ENCODE peak calls at places on chromosomes 7 and 10, in four cellular contexts. One of them, this sample, is unnamed.

GRCh38 chr7:77655836-77656455 is 40.3 kb upstream of the RSBN1L start:
- DNase-seq in GM12878: no peak
- DNase-seq in H1: no peak
- DNase-seq in SK-N-SH: no peak
- DNase-seq in this sample: no peak

GRCh38 chr7:82020076-82020475 is 250.2 kb upstream of the HGF start:
- DNase-seq in H1: no peak
- DNase-seq in SK-N-SH: no peak
- DNase-seq in GM12878: no peak
- DNase-seq in this sample: no peak

GRCh38 chr7:22824760-22825159 is 2.1 kb upstream of the TOMM7 start:
- DNase-seq in SK-N-SH: no peak
- DNase-seq in GM12878: no peak
- DNase-seq in H1: no peak
- DNase-seq in this sample: no peak

GRCh38 chr7:1844956-1845390 is 174.9 kb downstream of the ELFN1 start:
- DNase-seq in H1: no peak
- DNase-seq in GM12878: no peak
- DNase-seq in SK-N-SH: peak
- DNase-seq in this sample: no peak

GRCh38 chr7:95865716-95866371 is 93.5 kb downstream of the DYNC1I1 start:
- DNase-seq in H1: no peak
- DNase-seq in GM12878: no peak
- DNase-seq in SK-N-SH: no peak
- DNase-seq in this sample: peak

GRCh38 chr10:112236486-112236885 is 46.7 kb upstream of the TECTB start:
- DNase-seq in H1: no peak
- DNase-seq in GM12878: no peak
- DNase-seq in SK-N-SH: no peak
- DNase-seq in this sample: no peak

GRCh38 chr7:117839507-117839906 is 33.7 kb downstream of the CTTNBP2 start:
- DNase-seq in SK-N-SH: no peak
- DNase-seq in GM12878: no peak
- DNase-seq in H1: no peak
- DNase-seq in this sample: no peak

GRCh38 chr7:98116656-98117461 is 10.2 kb downstream of the LMTK2 start:
- DNase-seq in H1: no peak
- DNase-seq in SK-N-SH: no peak
- DNase-seq in GM12878: no peak
- DNase-seq in this sample: peak

GRCh38 chr7:73976761-73977625 is 51.0 kb upstream of the ELN start:
- DNase-seq in SK-N-SH: peak
- DNase-seq in GM12878: no peak
- DNase-seq in H1: no peak
- DNase-seq in this sample: no peak

GRCh38 chr10:88923525-88923924 is 29.0 kb downstream of the ACTA2 start:
- DNase-seq in H1: no peak
- DNase-seq in GM12878: no peak
- DNase-seq in SK-N-SH: no peak
- DNase-seq in this sample: no peak

GRCh38 chr10:1241322-1241890 is 185.2 kb downstream of the WDR37 start:
- DNase-seq in H1: no peak
- DNase-seq in GM12878: no peak
- DNase-seq in SK-N-SH: no peak
- DNase-seq in this sample: no peak

GRCh38 chr10:126250527-126251310 is 137.6 kb downstream of the ADAM12 start:
- DNase-seq in H1: no peak
- DNase-seq in GM12878: no peak
- DNase-seq in SK-N-SH: no peak
- DNase-seq in this sample: no peak

GRCh38 chr7:82562716-82563404 is 119.3 kb upstream of the CACNA2D1 start:
- DNase-seq in H1: no peak
- DNase-seq in GM12878: no peak
- DNase-seq in SK-N-SH: no peak
- DNase-seq in this sample: no peak

GRCh38 chr7:135716677-135717238 is 11.2 kb downstream of the SLC13A4 start:
- DNase-seq in H1: no peak
- DNase-seq in GM12878: no peak
- DNase-seq in SK-N-SH: peak
- DNase-seq in this sample: no peak

GRCh38 chr7:28181921-28182517 is 1.4 kb upstream of the JAZF1 start:
- DNase-seq in H1: no peak
- DNase-seq in GM12878: no peak
- DNase-seq in SK-N-SH: no peak
- DNase-seq in this sample: no peak

GRCh38 chr10:72186633-72187330 is 29.0 kb upstream of the ANAPC16 start:
- DNase-seq in H1: no peak
- DNase-seq in GM12878: no peak
- DNase-seq in SK-N-SH: peak
- DNase-seq in this sample: no peak

GRCh38 chr10:91536101-91536500 is 96.8 kb downstream of the PPP1R3C start:
- DNase-seq in SK-N-SH: no peak
- DNase-seq in H1: no peak
- DNase-seq in GM12878: no peak
- DNase-seq in this sample: no peak

DNA sequence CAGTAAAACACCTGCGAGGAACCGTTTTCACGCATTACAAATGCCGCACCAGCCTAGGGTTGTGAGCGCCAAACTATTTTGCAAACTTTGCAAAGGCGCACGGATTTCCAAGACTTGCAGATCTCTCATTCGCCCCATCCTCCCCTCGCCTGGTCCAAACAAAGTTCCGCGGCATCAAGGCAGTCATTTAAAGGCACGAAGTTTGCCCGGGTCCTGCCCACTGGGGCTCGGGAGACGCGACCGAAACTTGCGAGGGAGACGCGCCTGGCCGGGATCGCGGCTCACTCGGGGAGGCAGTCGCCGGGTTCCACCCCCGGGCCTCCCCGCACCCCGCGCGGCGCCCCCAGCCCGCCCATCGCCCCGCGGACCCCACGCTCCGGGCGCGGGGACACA is 599 bp downstream of the USP6NL start:
- DNase-seq in GM12878: no peak
- DNase-seq in SK-N-SH: no peak
- DNase-seq in H1: no peak
- DNase-seq in this sample: no peak
- TF ChIP-seq TCF12 in GM12878: no peak
- TF ChIP-seq TCF12 in SK-N-SH: no peak
- TF ChIP-seq TCF12 in H1: no peak
- TF ChIP-seq TCF12 in this sample: no peak

GRCh38 chr7:86282014-86282682 is 361.6 kb upstream of the GRM3 start:
- DNase-seq in GM12878: no peak
- DNase-seq in SK-N-SH: peak
- DNase-seq in H1: no peak
- DNase-seq in this sample: no peak
- TF ChIP-seq TCF12 in GM12878: no peak
- TF ChIP-seq TCF12 in SK-N-SH: no peak
- TF ChIP-seq TCF12 in H1: no peak
- TF ChIP-seq TCF12 in this sample: no peak

GRCh38 chr7:46806856-46807255 is 775.1 kb downstream of the TNS3 start:
- DNase-seq in GM12878: no peak
- DNase-seq in H1: no peak
- DNase-seq in SK-N-SH: no peak
- DNase-seq in this sample: no peak
- TF ChIP-seq TCF12 in GM12878: no peak
- TF ChIP-seq TCF12 in H1: no peak
- TF ChIP-seq TCF12 in SK-N-SH: no peak
- TF ChIP-seq TCF12 in this sample: no peak

DNA sequence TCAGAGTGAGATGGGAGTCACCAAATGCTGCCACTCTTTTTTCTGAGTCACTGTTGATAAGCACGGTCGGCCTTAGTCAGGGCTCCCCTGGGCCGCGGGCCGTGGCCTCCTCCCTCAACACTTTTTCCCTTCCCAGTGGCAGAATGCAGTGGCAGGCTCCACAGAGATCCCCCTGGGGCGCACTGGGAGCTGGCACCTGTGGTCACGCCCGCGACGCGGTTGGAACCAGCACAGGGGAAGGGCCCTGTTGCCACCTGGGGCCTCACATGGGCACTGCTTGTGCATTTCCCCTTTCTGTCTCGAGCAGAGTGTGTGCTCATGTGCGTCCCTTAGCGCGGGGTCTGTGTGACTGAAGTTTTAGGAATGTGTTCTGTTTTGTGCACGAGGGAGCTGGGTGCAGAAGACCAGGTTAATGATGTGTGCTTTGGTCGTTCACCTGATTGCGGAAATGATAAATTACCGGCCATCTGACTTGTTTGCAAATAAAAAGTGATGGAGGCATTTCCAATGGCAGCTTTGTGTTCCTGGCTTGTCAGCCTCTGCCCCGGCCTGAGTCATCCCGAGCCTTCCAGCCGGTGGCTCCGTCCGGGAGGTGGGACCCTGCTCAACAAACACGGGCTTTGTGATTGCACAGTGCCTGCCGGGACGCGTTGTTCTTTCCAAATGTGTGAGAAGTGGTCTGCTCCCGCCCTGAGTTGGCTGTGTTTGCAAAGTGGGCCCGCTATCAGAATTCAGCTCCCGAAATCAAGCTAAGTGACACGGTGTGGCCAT is 100.6 kb downstream of the NKX6-2 start:
- DNase-seq in H1: no peak
- DNase-seq in SK-N-SH: no peak
- DNase-seq in GM12878: no peak
- DNase-seq in this sample: peak
- TF ChIP-seq TCF12 in H1: no peak
- TF ChIP-seq TCF12 in SK-N-SH: no peak
- TF ChIP-seq TCF12 in GM12878: no peak
- TF ChIP-seq TCF12 in this sample: no peak

DNA sequence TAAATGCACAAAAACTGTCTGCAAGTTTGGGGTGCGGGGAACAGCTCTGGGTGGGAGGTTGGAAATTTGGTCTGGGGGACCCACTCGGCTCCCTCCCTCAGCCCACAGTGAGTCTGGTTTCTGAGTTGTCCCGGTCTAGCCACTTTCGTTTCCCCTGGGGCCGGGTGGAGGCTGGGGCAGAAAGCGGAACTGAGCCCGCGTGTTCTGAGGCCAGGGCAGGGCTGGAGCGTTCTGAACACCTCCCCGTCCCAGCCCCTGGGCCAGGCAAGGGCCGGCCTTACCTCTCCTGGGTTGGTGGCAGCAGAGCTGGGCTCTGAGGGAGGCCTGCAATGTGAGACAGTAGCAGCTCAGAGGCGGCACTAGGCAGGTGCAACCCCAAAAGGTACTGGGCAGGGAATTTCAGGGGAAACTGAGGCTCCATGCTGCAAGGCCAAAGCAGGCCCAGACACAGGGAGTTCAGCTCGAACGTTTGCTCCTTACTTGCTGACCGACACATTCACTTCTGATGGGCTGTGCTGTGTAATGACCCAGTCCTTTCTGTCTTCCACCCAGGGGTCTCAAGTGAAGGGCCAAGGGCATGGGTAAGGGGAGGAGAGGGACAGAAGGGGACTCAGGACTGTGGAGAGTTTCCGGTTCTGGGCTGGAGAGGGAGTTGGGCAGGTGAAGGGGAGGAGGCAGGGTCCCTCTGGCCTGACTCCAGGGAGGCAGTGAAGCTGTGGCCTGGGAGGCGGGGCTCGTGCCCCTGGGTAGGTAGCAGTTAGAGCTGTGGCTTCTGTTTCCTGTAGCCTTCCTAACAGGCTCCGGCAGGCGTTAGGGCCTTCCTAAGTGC is 3.0 kb downstream of the IRF5 start:
- DNase-seq in GM12878: peak
- DNase-seq in SK-N-SH: peak
- DNase-seq in H1: no peak
- DNase-seq in this sample: no peak
- TF ChIP-seq TCF12 in GM12878: peak
- TF ChIP-seq TCF12 in SK-N-SH: no peak
- TF ChIP-seq TCF12 in H1: no peak
- TF ChIP-seq TCF12 in this sample: no peak

DNA sequence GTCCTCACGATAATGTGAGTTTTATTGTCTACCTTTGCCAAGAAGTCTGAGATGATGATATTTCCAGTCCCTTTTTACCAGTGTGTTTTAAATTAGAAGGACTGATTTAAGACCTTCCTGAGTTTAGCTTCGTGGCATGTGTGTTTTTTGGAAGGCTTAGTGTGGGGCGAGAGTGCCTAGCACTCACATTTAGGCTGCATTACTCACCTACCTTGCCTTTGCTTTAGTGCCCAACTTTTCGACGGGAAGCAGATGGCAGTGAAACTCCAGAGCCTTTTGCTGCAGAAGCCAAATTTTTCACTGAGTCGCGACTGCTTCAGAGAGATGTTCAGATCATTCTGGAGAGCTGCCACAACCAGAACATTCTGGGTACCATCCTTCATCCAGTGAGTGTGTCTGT is 50.9 kb downstream of the SND1 start:
- DNase-seq in H1: no peak
- DNase-seq in GM12878: no peak
- DNase-seq in SK-N-SH: no peak
- DNase-seq in this sample: no peak
- TF ChIP-seq TCF12 in H1: no peak
- TF ChIP-seq TCF12 in GM12878: no peak
- TF ChIP-seq TCF12 in SK-N-SH: peak
- TF ChIP-seq TCF12 in this sample: no peak

DNA sequence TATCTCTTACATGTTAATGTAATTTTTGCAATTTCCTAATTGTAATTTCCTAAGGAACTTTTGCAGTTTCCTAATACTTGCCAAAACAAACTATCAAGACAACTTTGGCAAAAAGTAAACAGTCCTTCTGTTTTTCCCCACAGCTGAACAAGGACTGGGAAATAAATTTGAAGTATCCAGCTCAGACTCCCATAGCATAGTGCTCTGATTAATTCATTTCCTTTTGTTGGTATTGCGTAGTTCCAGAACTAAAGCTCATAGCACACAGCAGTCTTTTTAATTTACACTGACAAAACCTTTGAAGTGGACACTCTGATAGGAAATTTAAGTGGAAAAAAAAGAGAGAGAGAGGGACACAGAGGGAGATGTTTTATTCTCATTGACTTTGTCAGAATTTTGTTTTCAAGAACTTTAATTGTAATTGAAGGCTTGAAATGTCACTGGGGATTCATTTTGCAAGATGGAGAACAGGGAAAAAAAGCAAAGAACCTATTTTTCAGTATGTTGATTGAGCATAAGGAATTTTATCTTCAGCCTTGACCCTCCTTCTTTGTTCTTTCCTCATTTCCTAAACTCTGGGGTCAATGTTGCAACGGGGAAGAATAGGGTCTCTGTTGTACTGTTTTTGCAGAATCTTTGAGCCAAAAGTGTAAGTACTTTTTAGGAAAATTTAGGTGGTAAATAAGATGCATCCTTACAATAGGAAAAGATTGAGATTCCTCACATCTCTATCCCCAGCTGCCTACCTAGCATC is 232.2 kb upstream of the NPSR1 start:
- DNase-seq in H1: no peak
- DNase-seq in GM12878: no peak
- DNase-seq in SK-N-SH: no peak
- DNase-seq in this sample: peak
- TF ChIP-seq TCF12 in H1: no peak
- TF ChIP-seq TCF12 in GM12878: no peak
- TF ChIP-seq TCF12 in SK-N-SH: no peak
- TF ChIP-seq TCF12 in this sample: no peak